ENCODE peak calls at places on chromosomes 6 and 20, in nine cellular contexts. W is body of pancreas, R is H54, P is ovary, Z is heart left ventricle, S is tibial nerve, F is esophagus squamous epithelium, T is IMR-90, V is transverse colon. D is an unnamed sample.

GRCh38 chr6:147194652-147195403 is 9.4 kb upstream of the STXBP5 start:
- DNase-seq in W (no peak), R (no peak), P (no peak), Z (no peak), S (no peak), F (no peak), T (peak; percentile 63), V (no peak), D (no peak)

GRCh38 chr20:36217226-36217625 is 19.1 kb upstream of the AAR2 start:
- DNase-seq in W (no peak), R (peak; percentile 32), P (no peak), Z (no peak), S (no peak), F (no peak), T (no peak), V (no peak), D (no peak)

GRCh38 chr6:41894366-41895299 is 542 bp downstream of the USP49 start:
- DNase-seq in W (no peak), R (no peak), P (no peak), Z (no peak), S (no peak), F (no peak), T (no peak), V (peak; percentile 9), D (no peak)

GRCh38 chr6:150185697-150186096 is 42.9 kb downstream of the PPP1R14C start:
- DNase-seq in W (no peak), R (no peak), P (no peak), Z (no peak), S (no peak), F (no peak), T (no peak), V (peak; percentile 73), D (no peak)

GRCh38 chr6:137155830-137156229 is 17.6 kb downstream of the IL22RA2 start:
- DNase-seq in W (no peak), R (no peak), P (no peak), Z (no peak), S (no peak), F (no peak), T (no peak), V (no peak), D (no peak)

GRCh38 chr6:92180090-92180489 is 1239.3 kb downstream of the EPHA7 start:
- DNase-seq in W (no peak), R (no peak), P (no peak), Z (no peak), S (no peak), F (no peak), T (no peak), V (no peak), D (no peak)

GRCh38 chr20:57464642-57465211 is 60.2 kb downstream of the CTCFL start:
- DNase-seq in W (peak; percentile 38), R (peak; percentile 54), P (no peak), Z (no peak), S (no peak), F (no peak), T (no peak), V (no peak), D (no peak)

GRCh38 chr6:27468334-27468733 is 4.6 kb downstream of the ZNF184 start:
- DNase-seq in W (no peak), R (no peak), P (no peak), Z (no peak), S (no peak), F (no peak), T (peak; percentile 77), V (no peak), D (no peak)

DNA sequence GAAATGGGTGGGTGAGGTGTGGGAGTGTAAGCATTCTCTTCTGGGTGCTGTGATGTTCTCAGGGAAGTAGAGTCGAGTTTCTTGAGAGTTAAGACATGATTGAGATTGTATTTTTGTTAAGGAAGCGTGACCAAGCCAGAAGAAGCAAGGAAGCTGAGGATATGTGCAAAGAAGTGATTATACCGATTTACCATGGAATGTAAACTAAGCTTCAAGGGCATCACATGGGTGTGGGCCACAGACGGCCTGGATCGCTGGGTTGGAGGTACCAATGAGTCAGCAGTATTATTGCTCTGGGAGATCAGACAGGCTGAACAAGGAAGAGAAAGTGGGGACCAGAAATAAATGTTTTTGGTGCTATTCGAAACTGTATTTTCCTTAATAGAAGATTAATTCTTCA is 184.1 kb upstream of the GMDS start:
- DNase-seq in W (no peak), R (no peak), P (no peak), Z (no peak), S (no peak), F (no peak), T (peak; percentile 76), V (no peak), D (no peak)
- TF ChIP-seq POLR2A in W (no peak), R (no peak), P (no peak), Z (no peak), S (no peak), F (no peak), T (no peak), V (no peak), D (no peak)

DNA sequence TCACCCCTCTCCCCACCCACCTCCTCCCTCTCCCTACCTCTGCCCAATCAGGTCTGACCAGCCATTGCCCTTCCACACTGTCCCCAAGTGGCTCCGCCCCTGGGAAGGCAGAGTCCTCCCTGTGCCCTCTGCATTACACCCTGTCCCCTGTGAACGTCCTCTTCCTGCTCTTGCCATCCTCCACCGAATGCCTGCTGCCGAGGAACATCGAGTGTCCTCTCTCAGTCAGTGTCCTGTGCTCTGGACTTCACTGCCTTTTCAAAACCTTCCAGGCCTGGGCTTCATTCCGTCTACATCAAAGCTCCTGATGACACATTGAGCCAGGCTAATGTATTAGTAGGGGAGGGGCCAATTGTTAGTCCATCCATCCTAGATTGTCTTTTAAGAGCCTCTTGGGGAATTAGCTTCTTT is 3.3 kb upstream of the PACSIN1 start:
- DNase-seq in W (peak; percentile 36), R (peak; percentile 75), P (no peak), Z (peak; percentile 59), S (no peak), F (no peak), T (no peak), V (peak; percentile 39), D (no peak)
- TF ChIP-seq POLR2A in W (no peak), R (no peak), P (no peak), Z (no peak), S (no peak), F (no peak), T (no peak), V (no peak), D (no peak)

GRCh38 chr20:20078041-20078440 is 25.7 kb downstream of the CFAP61 start:
- DNase-seq in W (no peak), R (no peak), P (no peak), Z (no peak), S (no peak), F (no peak), T (no peak), V (no peak), D (no peak)

GRCh38 chr20:20075032-20075431 is 22.7 kb downstream of the CFAP61 start:
- DNase-seq in W (no peak), R (no peak), P (no peak), Z (no peak), S (no peak), F (no peak), T (no peak), V (no peak), D (no peak)

GRCh38 chr20:20079102-20079784 is 26.9 kb downstream of the CFAP61 start:
- DNase-seq in W (no peak), R (no peak), P (no peak), Z (no peak), S (no peak), F (no peak), T (no peak), V (peak; percentile 16), D (no peak)

GRCh38 chr20:20073851-20074252 is 21.5 kb downstream of the CFAP61 start:
- DNase-seq in W (no peak), R (no peak), P (no peak), Z (no peak), S (no peak), F (no peak), T (no peak), V (no peak), D (no peak)

DNA sequence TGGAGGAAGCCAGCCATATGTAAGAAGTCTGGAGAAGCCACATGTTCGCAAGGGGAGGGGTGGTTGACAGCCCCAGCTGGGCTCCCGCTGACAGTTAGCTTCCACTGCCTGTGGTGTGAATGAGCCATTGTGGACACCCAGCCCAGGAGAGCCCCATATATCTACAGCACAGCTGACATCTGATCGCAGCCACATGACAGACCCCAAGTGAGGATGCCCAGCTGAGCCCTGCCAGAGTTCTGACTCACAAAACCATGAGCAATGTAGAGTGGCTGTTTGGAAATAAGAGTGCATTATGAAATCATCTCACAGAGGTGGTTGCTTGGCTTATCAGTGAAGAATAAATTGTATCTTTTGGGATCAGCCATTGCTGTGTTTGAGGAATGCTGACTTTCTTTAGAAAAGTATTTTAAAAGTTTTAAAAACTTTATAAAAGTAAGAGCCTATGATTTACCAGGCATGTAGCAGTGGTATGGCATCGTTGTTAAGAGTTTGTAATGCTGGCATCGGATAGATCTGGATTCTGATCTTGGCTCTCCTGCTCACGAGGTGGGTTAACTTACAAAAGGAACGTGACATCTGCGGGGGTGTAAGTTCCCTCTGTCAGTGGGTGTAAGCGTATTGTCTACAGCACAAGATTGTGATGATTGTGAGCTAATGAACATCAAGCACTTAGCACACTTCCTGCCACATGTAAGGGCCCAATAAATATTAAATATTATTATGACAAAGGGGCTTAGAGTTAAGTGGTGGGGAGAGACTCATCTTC is 24.1 kb downstream of the CFAP61 start:
- DNase-seq in W (no peak), R (peak; percentile 22), P (no peak), Z (no peak), S (no peak), F (no peak), T (peak; percentile 70), V (no peak), D (no peak)
- TF ChIP-seq POLR2A in W (no peak), R (no peak), P (no peak), Z (no peak), S (no peak), F (no peak), T (no peak), V (no peak), D (no peak)

GRCh38 chr6:293185-294174 is 1.2 kb downstream of the DUSP22 start:
- DNase-seq in W (peak; percentile 47), R (no peak), P (peak; percentile 63), Z (no peak), S (no peak), F (no peak), T (no peak), V (peak; percentile 59), D (peak; percentile 82)

GRCh38 chr6:291148-291696 is 1.1 kb upstream of the DUSP22 start:
- DNase-seq in W (peak; percentile 62), R (no peak), P (no peak), Z (no peak), S (no peak), F (no peak), T (no peak), V (no peak), D (no peak)

GRCh38 chr6:294656-295565 is 2.6 kb downstream of the DUSP22 start:
- DNase-seq in W (no peak), R (no peak), P (no peak), Z (no peak), S (no peak), F (no peak), T (no peak), V (no peak), D (no peak)

GRCh38 chr6:291697-292505 is at the start of gene DUSP22:
- DNase-seq in W (peak; percentile 92), R (peak; percentile 98), P (peak; percentile 85), Z (peak; percentile 91), S (peak; percentile 83), F (no peak), T (peak; percentile 77), V (peak; percentile 93), D (peak; percentile 93)

GRCh38 chr6:292506-293184 is 358 bp downstream of the DUSP22 start:
- DNase-seq in W (peak; percentile 75), R (peak; percentile 75), P (peak; percentile 62), Z (peak; percentile 74), S (peak; percentile 54), F (no peak), T (peak; percentile 24), V (peak; percentile 89), D (peak; percentile 86)
- TF ChIP-seq POLR2A in W (peak; percentile 6), R (peak; percentile 60), P (no peak), Z (no peak), S (no peak), F (no peak), T (no peak), V (peak; percentile 71), D (no peak)